ENCODE peak calls at places on chromosomes 4 and X, in six cellular contexts. One of them, this sample, is unnamed.

GRCh38 chrX:53261573-53261972 is 19.8 kb downstream of the IQSEC2 start:
- DNase-seq in AG04449: no peak
- DNase-seq in lung: no peak
- DNase-seq in heart left ventricle: no peak
- DNase-seq in cardiac fibroblast: no peak
- DNase-seq in psoas muscle: no peak
- DNase-seq in this sample: no peak

GRCh38 chr4:53510981-53511380 is 80.3 kb downstream of the LNX1 start:
- DNase-seq in AG04449: no peak
- DNase-seq in cardiac fibroblast: peak
- DNase-seq in lung: no peak
- DNase-seq in heart left ventricle: no peak
- DNase-seq in psoas muscle: no peak
- DNase-seq in this sample: no peak

GRCh38 chr4:1164444-1164843 is 7.9 kb downstream of the SPON2 start:
- DNase-seq in AG04449: no peak
- DNase-seq in lung: no peak
- DNase-seq in cardiac fibroblast: no peak
- DNase-seq in psoas muscle: no peak
- DNase-seq in heart left ventricle: no peak
- DNase-seq in this sample: no peak

GRCh38 chr4:108209489-108209888 is 40.8 kb upstream of the LEF1 start:
- DNase-seq in heart left ventricle: no peak
- DNase-seq in lung: no peak
- DNase-seq in AG04449: no peak
- DNase-seq in psoas muscle: no peak
- DNase-seq in cardiac fibroblast: no peak
- DNase-seq in this sample: no peak

GRCh38 chr4:1196421-1197183 is 24.2 kb upstream of the SPON2 start:
- DNase-seq in cardiac fibroblast: no peak
- DNase-seq in heart left ventricle: no peak
- DNase-seq in AG04449: no peak
- DNase-seq in lung: peak
- DNase-seq in psoas muscle: no peak
- DNase-seq in this sample: peak

GRCh38 chrX:120457766-120458180 is 11.3 kb downstream of the LAMP2 start:
- DNase-seq in psoas muscle: no peak
- DNase-seq in AG04449: peak
- DNase-seq in lung: no peak
- DNase-seq in cardiac fibroblast: peak
- DNase-seq in heart left ventricle: no peak
- DNase-seq in this sample: no peak

GRCh38 chr4:94480362-94480951 is 28.7 kb downstream of the PDLIM5 start:
- DNase-seq in lung: no peak
- DNase-seq in AG04449: no peak
- DNase-seq in cardiac fibroblast: no peak
- DNase-seq in psoas muscle: no peak
- DNase-seq in heart left ventricle: no peak
- DNase-seq in this sample: no peak

GRCh38 chr4:185369729-185370128 is 26.0 kb downstream of the LRP2BP start:
- DNase-seq in cardiac fibroblast: no peak
- DNase-seq in heart left ventricle: no peak
- DNase-seq in psoas muscle: no peak
- DNase-seq in AG04449: no peak
- DNase-seq in lung: no peak
- DNase-seq in this sample: no peak

GRCh38 chrX:118536687-118537461 is 41.3 kb downstream of the DOCK11 start:
- DNase-seq in heart left ventricle: no peak
- DNase-seq in lung: no peak
- DNase-seq in cardiac fibroblast: peak
- DNase-seq in AG04449: no peak
- DNase-seq in psoas muscle: no peak
- DNase-seq in this sample: no peak

GRCh38 chrX:120791013-120791643 is 84.5 kb downstream of the CT47B1 start:
- DNase-seq in lung: peak
- DNase-seq in AG04449: no peak
- DNase-seq in heart left ventricle: peak
- DNase-seq in cardiac fibroblast: peak
- DNase-seq in psoas muscle: peak
- DNase-seq in this sample: no peak

GRCh38 chr4:29900336-29900735 is 819.8 kb upstream of the PCDH7 start:
- DNase-seq in AG04449: no peak
- DNase-seq in cardiac fibroblast: no peak
- DNase-seq in lung: no peak
- DNase-seq in psoas muscle: no peak
- DNase-seq in heart left ventricle: no peak
- DNase-seq in this sample: no peak

GRCh38 chr4:39043697-39044363 is 11.6 kb upstream of the TMEM156 start:
- DNase-seq in cardiac fibroblast: peak
- DNase-seq in heart left ventricle: peak
- DNase-seq in AG04449: no peak
- DNase-seq in psoas muscle: no peak
- DNase-seq in lung: no peak
- DNase-seq in this sample: peak

GRCh38 chr4:8706221-8707044 is 113.9 kb downstream of the CPZ start:
- DNase-seq in psoas muscle: peak
- DNase-seq in lung: no peak
- DNase-seq in cardiac fibroblast: no peak
- DNase-seq in AG04449: no peak
- DNase-seq in heart left ventricle: no peak
- DNase-seq in this sample: no peak

GRCh38 chr4:51842167-51842553 is 793 bp upstream of the DCUN1D4 start:
- DNase-seq in lung: no peak
- DNase-seq in psoas muscle: no peak
- DNase-seq in AG04449: no peak
- DNase-seq in heart left ventricle: no peak
- DNase-seq in cardiac fibroblast: no peak
- DNase-seq in this sample: peak

GRCh38 chrX:146241902-146242301 is 424.3 kb downstream of the SLITRK2 start:
- DNase-seq in psoas muscle: no peak
- DNase-seq in AG04449: no peak
- DNase-seq in heart left ventricle: no peak
- DNase-seq in cardiac fibroblast: no peak
- DNase-seq in lung: no peak
- DNase-seq in this sample: no peak

GRCh38 chr4:164224871-164225270 is 529.1 kb upstream of the SMIM31 start:
- DNase-seq in AG04449: no peak
- DNase-seq in lung: no peak
- DNase-seq in psoas muscle: no peak
- DNase-seq in cardiac fibroblast: no peak
- DNase-seq in heart left ventricle: no peak
- DNase-seq in this sample: no peak

GRCh38 chrX:57817302-57817701 is 93.0 kb downstream of the ZXDA start:
- DNase-seq in heart left ventricle: no peak
- DNase-seq in lung: no peak
- DNase-seq in psoas muscle: no peak
- DNase-seq in cardiac fibroblast: peak
- DNase-seq in AG04449: no peak
- DNase-seq in this sample: no peak

GRCh38 chr4:57043304-57044251 is 64.9 kb downstream of the POLR2B start:
- DNase-seq in psoas muscle: no peak
- DNase-seq in heart left ventricle: peak
- DNase-seq in cardiac fibroblast: peak
- DNase-seq in lung: no peak
- DNase-seq in AG04449: peak
- DNase-seq in this sample: no peak

GRCh38 chr4:146883070-146883469 is 62.6 kb downstream of the TTC29 start:
- DNase-seq in psoas muscle: no peak
- DNase-seq in AG04449: no peak
- DNase-seq in heart left ventricle: no peak
- DNase-seq in lung: peak
- DNase-seq in cardiac fibroblast: no peak
- DNase-seq in this sample: no peak

GRCh38 chrX:107713205-107714195 is 62.1 kb downstream of the TSC22D3 start:
- DNase-seq in psoas muscle: peak
- DNase-seq in heart left ventricle: no peak
- DNase-seq in lung: no peak
- DNase-seq in cardiac fibroblast: peak
- DNase-seq in AG04449: no peak
- DNase-seq in this sample: no peak

GRCh38 chrX:2676794-2677675 is 14.1 kb upstream of the CD99 start:
- DNase-seq in lung: no peak
- DNase-seq in cardiac fibroblast: peak
- DNase-seq in psoas muscle: no peak
- DNase-seq in heart left ventricle: no peak
- DNase-seq in AG04449: no peak
- DNase-seq in this sample: peak

GRCh38 chr4:154741877-154742851 is 1.6 kb upstream of the LRAT start:
- DNase-seq in lung: no peak
- DNase-seq in heart left ventricle: no peak
- DNase-seq in psoas muscle: no peak
- DNase-seq in cardiac fibroblast: peak
- DNase-seq in AG04449: no peak
- DNase-seq in this sample: no peak

GRCh38 chrX:132532097-132532496 is 43.3 kb upstream of the MBNL3 start:
- DNase-seq in lung: no peak
- DNase-seq in cardiac fibroblast: no peak
- DNase-seq in psoas muscle: no peak
- DNase-seq in heart left ventricle: no peak
- DNase-seq in AG04449: no peak
- DNase-seq in this sample: no peak

GRCh38 chr4:169249214-169249973 is 21.4 kb downstream of the SH3RF1 start:
- DNase-seq in lung: no peak
- DNase-seq in psoas muscle: no peak
- DNase-seq in heart left ventricle: no peak
- DNase-seq in AG04449: no peak
- DNase-seq in cardiac fibroblast: peak
- DNase-seq in this sample: peak

GRCh38 chr4:153788064-153788418 is 842 bp downstream of the SFRP2 start:
- DNase-seq in lung: no peak
- DNase-seq in cardiac fibroblast: no peak
- DNase-seq in heart left ventricle: no peak
- DNase-seq in psoas muscle: no peak
- DNase-seq in AG04449: no peak
- DNase-seq in this sample: no peak

GRCh38 chrX:107506596-107507031 is 57.2 kb downstream of the FRMPD3 start:
- DNase-seq in cardiac fibroblast: no peak
- DNase-seq in AG04449: no peak
- DNase-seq in lung: no peak
- DNase-seq in psoas muscle: no peak
- DNase-seq in heart left ventricle: no peak
- DNase-seq in this sample: no peak

GRCh38 chr4:170697045-170697444 is 607.3 kb upstream of the AADAT start:
- DNase-seq in psoas muscle: no peak
- DNase-seq in AG04449: no peak
- DNase-seq in lung: no peak
- DNase-seq in heart left ventricle: no peak
- DNase-seq in cardiac fibroblast: no peak
- DNase-seq in this sample: no peak

GRCh38 chr4:183455431-183456145 is 11.2 kb downstream of the CDKN2AIP start:
- DNase-seq in heart left ventricle: no peak
- DNase-seq in lung: no peak
- DNase-seq in AG04449: no peak
- DNase-seq in cardiac fibroblast: peak
- DNase-seq in psoas muscle: no peak
- DNase-seq in this sample: no peak

DNA sequence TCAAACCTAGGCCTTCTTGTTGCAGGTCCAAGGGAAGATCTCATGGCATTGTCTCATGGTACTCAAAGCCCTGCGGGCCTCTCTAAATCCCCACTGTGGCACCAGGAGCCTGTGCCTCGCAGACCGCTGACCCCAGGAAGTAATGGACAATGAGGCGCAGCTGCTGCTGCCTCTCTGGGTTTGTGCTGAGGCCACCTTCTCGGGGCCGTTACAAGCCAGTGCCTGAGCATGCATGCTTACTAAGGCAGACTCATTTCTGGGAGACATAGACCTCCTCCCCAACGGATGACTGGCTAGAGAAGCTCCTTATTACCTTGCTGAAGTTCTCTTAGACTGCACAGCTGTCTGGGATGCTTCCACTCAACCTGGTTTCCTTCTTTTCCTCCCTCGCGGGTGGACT is 1.3 kb downstream of the BDH2 start:
- DNase-seq in AG04449: no peak
- DNase-seq in cardiac fibroblast: peak
- DNase-seq in psoas muscle: peak
- DNase-seq in lung: no peak
- DNase-seq in heart left ventricle: no peak
- DNase-seq in this sample: no peak
- H3K4me3 ChIP-seq in AG04449: peak
- H3K4me3 ChIP-seq in cardiac fibroblast: peak
- H3K4me3 ChIP-seq in psoas muscle: peak
- H3K4me3 ChIP-seq in lung: no peak
- H3K4me3 ChIP-seq in heart left ventricle: peak
- H3K4me3 ChIP-seq in this sample: no peak

GRCh38 chr4:41232406-41232805 is 18.1 kb upstream of the APBB2 start:
- DNase-seq in lung: no peak
- DNase-seq in AG04449: no peak
- DNase-seq in cardiac fibroblast: peak
- DNase-seq in psoas muscle: no peak
- DNase-seq in heart left ventricle: no peak
- DNase-seq in this sample: no peak
- TF ChIP-seq CTCF in lung: no peak
- TF ChIP-seq CTCF in AG04449: no peak
- TF ChIP-seq CTCF in cardiac fibroblast: peak
- TF ChIP-seq CTCF in psoas muscle: no peak
- TF ChIP-seq CTCF in heart left ventricle: no peak
- TF ChIP-seq CTCF in this sample: no peak

DNA sequence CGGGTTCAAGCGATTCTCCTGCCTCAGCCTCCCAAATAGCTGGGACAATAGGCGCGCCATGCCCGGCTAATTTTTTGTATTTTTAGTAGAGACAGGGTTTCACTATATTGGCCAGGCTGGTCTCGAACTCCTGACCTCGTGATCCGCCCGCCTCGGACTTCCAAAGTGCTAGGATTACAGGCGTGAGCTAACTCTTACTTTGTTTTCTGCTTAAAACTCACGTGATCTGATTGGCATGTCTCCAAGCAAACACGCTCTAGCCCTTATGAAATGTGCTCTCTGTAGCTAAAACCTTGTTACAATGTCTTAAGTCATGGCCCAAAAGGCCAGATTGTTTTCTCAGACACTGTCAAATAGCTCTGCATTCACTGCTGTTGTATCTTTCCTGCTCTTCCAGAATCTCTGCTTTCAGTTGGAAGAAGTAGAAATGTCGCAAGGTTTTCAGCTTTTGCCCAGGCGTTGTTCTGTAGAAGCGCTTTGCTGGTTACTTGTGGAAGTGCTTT is 39.7 kb upstream of the OGT start:
- DNase-seq in AG04449: no peak
- DNase-seq in lung: peak
- DNase-seq in psoas muscle: peak
- DNase-seq in heart left ventricle: peak
- DNase-seq in cardiac fibroblast: no peak
- DNase-seq in this sample: peak
- H3K4me3 ChIP-seq in AG04449: peak
- H3K4me3 ChIP-seq in lung: no peak
- H3K4me3 ChIP-seq in psoas muscle: peak
- H3K4me3 ChIP-seq in heart left ventricle: peak
- H3K4me3 ChIP-seq in cardiac fibroblast: peak
- H3K4me3 ChIP-seq in this sample: peak

DNA sequence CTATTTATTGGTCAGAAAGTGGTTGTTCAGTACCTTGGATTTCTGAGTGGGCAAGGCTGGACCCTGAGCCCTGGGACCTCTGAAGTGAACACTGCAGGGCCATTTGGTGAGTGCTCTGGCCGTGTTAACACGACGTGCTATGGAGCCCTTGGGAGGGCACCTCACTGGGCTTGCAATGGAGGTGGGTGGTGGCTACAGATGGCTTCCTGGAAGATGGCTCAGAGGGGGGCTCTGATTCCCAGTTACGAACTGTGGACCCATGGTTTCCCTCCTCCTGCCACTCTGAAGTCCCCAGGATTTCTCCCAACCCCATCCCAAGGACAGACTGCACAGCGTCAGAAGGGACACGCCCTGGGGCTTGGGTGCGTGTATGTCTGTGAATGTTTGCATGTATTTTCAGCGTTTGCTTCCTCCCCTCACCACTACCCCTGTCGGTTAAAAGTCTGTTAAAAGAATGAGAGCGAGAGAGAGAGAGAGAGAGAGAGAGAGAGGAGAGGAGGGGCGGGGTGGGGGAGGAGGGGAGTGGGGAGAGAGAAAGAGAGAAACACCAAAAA is 3.7 kb upstream of the RHOH start:
- DNase-seq in AG04449: no peak
- DNase-seq in psoas muscle: no peak
- DNase-seq in cardiac fibroblast: no peak
- DNase-seq in lung: no peak
- DNase-seq in heart left ventricle: no peak
- DNase-seq in this sample: no peak
- TF ChIP-seq CTCF in AG04449: no peak
- TF ChIP-seq CTCF in psoas muscle: no peak
- TF ChIP-seq CTCF in cardiac fibroblast: no peak
- TF ChIP-seq CTCF in lung: no peak
- TF ChIP-seq CTCF in heart left ventricle: no peak
- TF ChIP-seq CTCF in this sample: no peak